ENCODE peak calls at places on chromosomes 11 and 22, in five cellular contexts. One of them, this sample, is unnamed.

GRCh38 chr22:46373838-46374662 is 38.5 kb downstream of the TRMU start:
- DNase-seq in NB4: no peak
- DNase-seq in HCT116: no peak
- DNase-seq in breast epithelium: no peak
- DNase-seq in body of pancreas: no peak
- DNase-seq in this sample: no peak

GRCh38 chr11:122399375-122399774 is 256.1 kb upstream of the UBASH3B start:
- DNase-seq in NB4: no peak
- DNase-seq in body of pancreas: no peak
- DNase-seq in HCT116: no peak
- DNase-seq in breast epithelium: no peak
- DNase-seq in this sample: no peak

GRCh38 chr11:99316761-99317475 is 296.2 kb downstream of the CNTN5 start:
- DNase-seq in HCT116: no peak
- DNase-seq in NB4: no peak
- DNase-seq in body of pancreas: no peak
- DNase-seq in breast epithelium: no peak
- DNase-seq in this sample: no peak

GRCh38 chr22:48849513-48849912 is 978.2 kb downstream of the BRD1 start:
- DNase-seq in breast epithelium: no peak
- DNase-seq in HCT116: no peak
- DNase-seq in NB4: no peak
- DNase-seq in body of pancreas: no peak
- DNase-seq in this sample: no peak

GRCh38 chr22:19036523-19037273 is 85.5 kb downstream of the DGCR2 start:
- DNase-seq in body of pancreas: no peak
- DNase-seq in breast epithelium: no peak
- DNase-seq in HCT116: no peak
- DNase-seq in NB4: peak
- DNase-seq in this sample: no peak

GRCh38 chr11:59918987-59919589 is 19.1 kb upstream of the OOSP1 start:
- DNase-seq in body of pancreas: peak
- DNase-seq in breast epithelium: no peak
- DNase-seq in NB4: peak
- DNase-seq in HCT116: peak
- DNase-seq in this sample: peak

GRCh38 chr22:40332319-40332781 is 13.9 kb upstream of the ADSL start:
- DNase-seq in body of pancreas: no peak
- DNase-seq in NB4: no peak
- DNase-seq in breast epithelium: no peak
- DNase-seq in HCT116: no peak
- DNase-seq in this sample: no peak

GRCh38 chr11:126318642-126319373 is 14.9 kb downstream of the DCPS start:
- DNase-seq in body of pancreas: no peak
- DNase-seq in HCT116: no peak
- DNase-seq in NB4: peak
- DNase-seq in breast epithelium: peak
- DNase-seq in this sample: no peak

GRCh38 chr11:112175596-112175947 is 260 bp downstream of the BCO2 start:
- DNase-seq in NB4: no peak
- DNase-seq in body of pancreas: no peak
- DNase-seq in HCT116: no peak
- DNase-seq in breast epithelium: no peak
- DNase-seq in this sample: no peak

GRCh38 chr11:45692808-45693453 is 27.5 kb upstream of the CHST1 start:
- DNase-seq in body of pancreas: no peak
- DNase-seq in breast epithelium: no peak
- DNase-seq in HCT116: no peak
- DNase-seq in NB4: peak
- DNase-seq in this sample: no peak

GRCh38 chr11:724733-725386 is 18.8 kb downstream of the EPS8L2 start:
- DNase-seq in NB4: no peak
- DNase-seq in HCT116: no peak
- DNase-seq in body of pancreas: no peak
- DNase-seq in breast epithelium: no peak
- DNase-seq in this sample: no peak

GRCh38 chr22:40547729-40548143 is 88.8 kb downstream of the MRTFA start:
- DNase-seq in HCT116: no peak
- DNase-seq in breast epithelium: no peak
- DNase-seq in NB4: no peak
- DNase-seq in body of pancreas: no peak
- DNase-seq in this sample: no peak

GRCh38 chr11:12692238-12693074 is 18.2 kb downstream of the TEAD1 start:
- DNase-seq in NB4: no peak
- DNase-seq in HCT116: peak
- DNase-seq in body of pancreas: peak
- DNase-seq in breast epithelium: peak
- DNase-seq in this sample: peak

GRCh38 chr11:132910016-132910760 is 622.1 kb downstream of the OPCML start:
- DNase-seq in NB4: no peak
- DNase-seq in HCT116: no peak
- DNase-seq in body of pancreas: no peak
- DNase-seq in breast epithelium: no peak
- DNase-seq in this sample: no peak

GRCh38 chr11:82750643-82751139 is 17.0 kb upstream of the FAM181B start:
- DNase-seq in NB4: peak
- DNase-seq in HCT116: no peak
- DNase-seq in breast epithelium: no peak
- DNase-seq in body of pancreas: no peak
- DNase-seq in this sample: no peak

GRCh38 chr22:30438559-30438958 is 13.0 kb downstream of the MTFP1 start:
- DNase-seq in breast epithelium: no peak
- DNase-seq in body of pancreas: no peak
- DNase-seq in HCT116: no peak
- DNase-seq in NB4: no peak
- DNase-seq in this sample: no peak

GRCh38 chr11:112504056-112504455 is 243.4 kb upstream of the PLET1 start:
- DNase-seq in breast epithelium: no peak
- DNase-seq in NB4: no peak
- DNase-seq in HCT116: no peak
- DNase-seq in body of pancreas: no peak
- DNase-seq in this sample: no peak

GRCh38 chr11:118785362-118785761 is 5.6 kb downstream of the DDX6 start:
- DNase-seq in HCT116: no peak
- DNase-seq in NB4: peak
- DNase-seq in body of pancreas: no peak
- DNase-seq in breast epithelium: no peak
- DNase-seq in this sample: no peak

GRCh38 chr11:102783720-102784119 is 3.3 kb upstream of the MMP10 start:
- DNase-seq in breast epithelium: no peak
- DNase-seq in body of pancreas: no peak
- DNase-seq in NB4: no peak
- DNase-seq in HCT116: no peak
- DNase-seq in this sample: peak

GRCh38 chr11:111788051-111788450 is 21.9 kb upstream of the PPP2R1B start:
- DNase-seq in HCT116: no peak
- DNase-seq in body of pancreas: no peak
- DNase-seq in breast epithelium: no peak
- DNase-seq in NB4: no peak
- DNase-seq in this sample: peak

GRCh38 chr11:17875908-17876307 is 136.9 kb downstream of the SERGEF start:
- DNase-seq in HCT116: no peak
- DNase-seq in body of pancreas: no peak
- DNase-seq in breast epithelium: no peak
- DNase-seq in NB4: no peak
- DNase-seq in this sample: no peak

GRCh38 chr11:69674267-69674885 is 777 bp downstream of the LTO1 start:
- DNase-seq in body of pancreas: no peak
- DNase-seq in NB4: peak
- DNase-seq in HCT116: no peak
- DNase-seq in breast epithelium: no peak
- DNase-seq in this sample: no peak

GRCh38 chr11:67418476-67419281 is 3.2 kb downstream of the CARNS1 start:
- DNase-seq in body of pancreas: peak
- DNase-seq in HCT116: no peak
- DNase-seq in breast epithelium: peak
- DNase-seq in NB4: no peak
- DNase-seq in this sample: peak

GRCh38 chr22:38503021-38503420 is 3.1 kb downstream of the DDX17 start:
- DNase-seq in breast epithelium: no peak
- DNase-seq in HCT116: no peak
- DNase-seq in body of pancreas: no peak
- DNase-seq in NB4: no peak
- DNase-seq in this sample: peak

GRCh38 chr11:44143987-44144909 is 48.8 kb downstream of the EXT2 start:
- DNase-seq in breast epithelium: no peak
- DNase-seq in NB4: no peak
- DNase-seq in HCT116: peak
- DNase-seq in body of pancreas: no peak
- DNase-seq in this sample: peak

GRCh38 chr11:112269139-112269538 is 8.5 kb upstream of the PLET1 start:
- DNase-seq in breast epithelium: no peak
- DNase-seq in body of pancreas: no peak
- DNase-seq in NB4: no peak
- DNase-seq in HCT116: no peak
- DNase-seq in this sample: no peak

GRCh38 chr11:92449780-92450179 is 225.2 kb downstream of the FAT3 start:
- DNase-seq in HCT116: no peak
- DNase-seq in breast epithelium: no peak
- DNase-seq in NB4: no peak
- DNase-seq in body of pancreas: no peak
- DNase-seq in this sample: no peak

GRCh38 chr11:78256962-78257361 is 68.2 kb downstream of the USP35 start:
- DNase-seq in body of pancreas: peak
- DNase-seq in NB4: peak
- DNase-seq in HCT116: no peak
- DNase-seq in breast epithelium: no peak
- DNase-seq in this sample: no peak

GRCh38 chr11:18010271-18010670 is 2.6 kb downstream of the SERGEF start:
- DNase-seq in HCT116: no peak
- DNase-seq in NB4: peak
- DNase-seq in breast epithelium: no peak
- DNase-seq in body of pancreas: no peak
- DNase-seq in this sample: no peak

GRCh38 chr22:17847360-17848078 is 73.2 kb upstream of the BID start:
- DNase-seq in HCT116: peak
- DNase-seq in NB4: no peak
- DNase-seq in breast epithelium: no peak
- DNase-seq in body of pancreas: no peak
- DNase-seq in this sample: no peak

GRCh38 chr11:13288375-13289029 is 10.9 kb downstream of the BMAL1 start:
- DNase-seq in HCT116: no peak
- DNase-seq in breast epithelium: no peak
- DNase-seq in NB4: no peak
- DNase-seq in body of pancreas: no peak
- DNase-seq in this sample: no peak

GRCh38 chr11:128324051-128324481 is 263.3 kb downstream of the ETS1 start:
- DNase-seq in breast epithelium: no peak
- DNase-seq in NB4: no peak
- DNase-seq in body of pancreas: no peak
- DNase-seq in HCT116: no peak
- DNase-seq in this sample: no peak

GRCh38 chr11:44028401-44028800 is 19.4 kb upstream of the ACCSL start:
- DNase-seq in breast epithelium: no peak
- DNase-seq in HCT116: no peak
- DNase-seq in body of pancreas: no peak
- DNase-seq in NB4: no peak
- DNase-seq in this sample: no peak

GRCh38 chr22:50399751-50400331 is 56.7 kb downstream of the PPP6R2 start:
- DNase-seq in body of pancreas: peak
- DNase-seq in HCT116: peak
- DNase-seq in NB4: peak
- DNase-seq in breast epithelium: no peak
- DNase-seq in this sample: no peak

GRCh38 chr11:107587306-107587979 is 3.5 kb upstream of the ELMOD1 start:
- DNase-seq in breast epithelium: no peak
- DNase-seq in HCT116: no peak
- DNase-seq in body of pancreas: no peak
- DNase-seq in NB4: no peak
- DNase-seq in this sample: no peak

GRCh38 chr22:28711820-28712777 is 29.5 kb downstream of the CHEK2 start:
- DNase-seq in NB4: peak
- DNase-seq in body of pancreas: no peak
- DNase-seq in HCT116: no peak
- DNase-seq in breast epithelium: no peak
- DNase-seq in this sample: no peak
- H3K4me3 ChIP-seq in NB4: no peak
- H3K4me3 ChIP-seq in body of pancreas: no peak
- H3K4me3 ChIP-seq in HCT116: no peak
- H3K4me3 ChIP-seq in breast epithelium: peak
- H3K4me3 ChIP-seq in this sample: no peak

GRCh38 chr11:94876645-94877445 is 96.5 kb downstream of the CWC15 start:
- DNase-seq in NB4: peak
- DNase-seq in body of pancreas: peak
- DNase-seq in breast epithelium: peak
- DNase-seq in HCT116: peak
- DNase-seq in this sample: no peak
- TF ChIP-seq CTCF in NB4: peak
- TF ChIP-seq CTCF in body of pancreas: no peak
- TF ChIP-seq CTCF in breast epithelium: no peak
- TF ChIP-seq CTCF in HCT116: no peak
- TF ChIP-seq CTCF in this sample: no peak

GRCh38 chr11:64762916-64763803 is 3.4 kb upstream of the PYGM start:
- DNase-seq in body of pancreas: no peak
- DNase-seq in NB4: peak
- DNase-seq in HCT116: no peak
- DNase-seq in breast epithelium: no peak
- DNase-seq in this sample: no peak
- H3K4me3 ChIP-seq in body of pancreas: no peak
- H3K4me3 ChIP-seq in NB4: no peak
- H3K4me3 ChIP-seq in HCT116: no peak
- H3K4me3 ChIP-seq in breast epithelium: no peak
- H3K4me3 ChIP-seq in this sample: no peak

GRCh38 chr11:8006349-8006977 is 19.3 kb downstream of the EIF3F start:
- DNase-seq in HCT116: peak
- DNase-seq in body of pancreas: peak
- DNase-seq in breast epithelium: peak
- DNase-seq in NB4: peak
- DNase-seq in this sample: peak
- TF ChIP-seq CTCF in HCT116: peak
- TF ChIP-seq CTCF in body of pancreas: peak
- TF ChIP-seq CTCF in breast epithelium: peak
- TF ChIP-seq CTCF in NB4: peak
- TF ChIP-seq CTCF in this sample: peak

GRCh38 chr11:26042113-26042512 is 289.8 kb upstream of the ANO3 start:
- DNase-seq in breast epithelium: no peak
- DNase-seq in HCT116: no peak
- DNase-seq in body of pancreas: no peak
- DNase-seq in NB4: no peak
- DNase-seq in this sample: no peak
- H3K4me3 ChIP-seq in breast epithelium: no peak
- H3K4me3 ChIP-seq in HCT116: no peak
- H3K4me3 ChIP-seq in body of pancreas: no peak
- H3K4me3 ChIP-seq in NB4: no peak
- H3K4me3 ChIP-seq in this sample: no peak